ENCODE peak calls at places on chromosome 20, in five cellular contexts. One of them, this sample, is unnamed.
A peak's percentile ranks its signal among the peaks of the same experiment; 100 is the strongest.

GRCh38 chr20:38833154-38833856 is 27.8 kb downstream of the PPP1R16B start:
- DNase-seq in cerebellum: no peak
- DNase-seq in osteocyte: no peak
- DNase-seq in amygdala: no peak
- DNase-seq in cardiac septum: no peak
- DNase-seq in this sample: no peak

GRCh38 chr20:39849664-39850063 is 839.4 kb downstream of the MAFB start:
- DNase-seq in osteocyte: peak; percentile 91
- DNase-seq in amygdala: no peak
- DNase-seq in cardiac septum: peak; percentile 92
- DNase-seq in cerebellum: peak; percentile 45
- DNase-seq in this sample: peak; percentile 53

GRCh38 chr20:20443509-20443908 is 75.6 kb downstream of the INSM1 start:
- DNase-seq in cardiac septum: no peak
- DNase-seq in osteocyte: no peak
- DNase-seq in cerebellum: no peak
- DNase-seq in amygdala: no peak
- DNase-seq in this sample: no peak

GRCh38 chr20:9306521-9306920 is 207.9 kb upstream of the LAMP5 start:
- DNase-seq in cardiac septum: no peak
- DNase-seq in amygdala: no peak
- DNase-seq in osteocyte: no peak
- DNase-seq in cerebellum: no peak
- DNase-seq in this sample: no peak

GRCh38 chr20:37758332-37758731 is 64.5 kb downstream of the CTNNBL1 start:
- DNase-seq in cardiac septum: no peak
- DNase-seq in amygdala: no peak
- DNase-seq in osteocyte: no peak
- DNase-seq in cerebellum: no peak
- DNase-seq in this sample: no peak

GRCh38 chr20:63151554-63152321 is 64.2 kb downstream of the YTHDF1 start:
- DNase-seq in amygdala: no peak
- DNase-seq in cardiac septum: no peak
- DNase-seq in osteocyte: no peak
- DNase-seq in cerebellum: peak; percentile 27
- DNase-seq in this sample: no peak

GRCh38 chr20:63212792-63213191 is 3.1 kb downstream of the YTHDF1 start:
- DNase-seq in cerebellum: no peak
- DNase-seq in osteocyte: no peak
- DNase-seq in amygdala: no peak
- DNase-seq in cardiac septum: no peak
- DNase-seq in this sample: no peak

GRCh38 chr20:62350098-62350628 is 16.9 kb downstream of the LAMA5 start:
- DNase-seq in osteocyte: no peak
- DNase-seq in amygdala: no peak
- DNase-seq in cerebellum: no peak
- DNase-seq in cardiac septum: no peak
- DNase-seq in this sample: no peak

GRCh38 chr20:32941155-32941885 is 62.9 kb downstream of the SUN5 start:
- DNase-seq in osteocyte: no peak
- DNase-seq in cardiac septum: no peak
- DNase-seq in amygdala: no peak
- DNase-seq in cerebellum: no peak
- DNase-seq in this sample: no peak

GRCh38 chr20:61263084-61263695 is 11.1 kb downstream of the CDH4 start:
- DNase-seq in amygdala: no peak
- DNase-seq in cerebellum: no peak
- DNase-seq in osteocyte: no peak
- DNase-seq in cardiac septum: no peak
- DNase-seq in this sample: no peak

GRCh38 chr20:63494420-63495166 is 4.3 kb downstream of the EEF1A2 start:
- DNase-seq in amygdala: no peak
- DNase-seq in cardiac septum: no peak
- DNase-seq in osteocyte: no peak
- DNase-seq in cerebellum: no peak
- DNase-seq in this sample: no peak

GRCh38 chr20:6045566-6045965 is 8.3 kb downstream of the LRRN4 start:
- DNase-seq in osteocyte: no peak
- DNase-seq in cardiac septum: no peak
- DNase-seq in cerebellum: no peak
- DNase-seq in amygdala: no peak
- DNase-seq in this sample: no peak

GRCh38 chr20:3046677-3047462 is 1.0 kb downstream of the MRPS26 start:
- DNase-seq in amygdala: no peak
- DNase-seq in osteocyte: no peak
- DNase-seq in cerebellum: peak; percentile 45
- DNase-seq in cardiac septum: no peak
- DNase-seq in this sample: no peak

GRCh38 chr20:1776608-1777475 is 118.4 kb upstream of the SIRPA start:
- DNase-seq in cerebellum: peak; percentile 81
- DNase-seq in osteocyte: peak; percentile 96
- DNase-seq in amygdala: peak; percentile 45
- DNase-seq in cardiac septum: peak; percentile 93
- DNase-seq in this sample: no peak

GRCh38 chr20:57480444-57481152 is 44.3 kb downstream of the CTCFL start:
- DNase-seq in cardiac septum: peak; percentile 68
- DNase-seq in amygdala: no peak
- DNase-seq in osteocyte: no peak
- DNase-seq in cerebellum: no peak
- DNase-seq in this sample: no peak

GRCh38 chr20:57076951-57077350 is 189.5 kb downstream of the BMP7 start:
- DNase-seq in cerebellum: no peak
- DNase-seq in osteocyte: no peak
- DNase-seq in amygdala: no peak
- DNase-seq in cardiac septum: no peak
- DNase-seq in this sample: no peak

GRCh38 chr20:64106435-64106961 is 867 bp downstream of the NPBWR2 start:
- DNase-seq in osteocyte: no peak
- DNase-seq in cardiac septum: peak; percentile 36
- DNase-seq in cerebellum: no peak
- DNase-seq in amygdala: no peak
- DNase-seq in this sample: no peak

GRCh38 chr20:10672579-10673127 is 1.1 kb downstream of the JAG1 start:
- DNase-seq in cerebellum: no peak
- DNase-seq in osteocyte: peak; percentile 83
- DNase-seq in amygdala: no peak
- DNase-seq in cardiac septum: peak; percentile 90
- DNase-seq in this sample: no peak

GRCh38 chr20:43975096-43975768 is 60.6 kb downstream of the TOX2 start:
- DNase-seq in amygdala: no peak
- DNase-seq in osteocyte: no peak
- DNase-seq in cerebellum: no peak
- DNase-seq in cardiac septum: no peak
- DNase-seq in this sample: no peak

GRCh38 chr20:17733781-17734304 is 34.1 kb downstream of the BANF2 start:
- DNase-seq in amygdala: no peak
- DNase-seq in cardiac septum: no peak
- DNase-seq in cerebellum: no peak
- DNase-seq in osteocyte: no peak
- DNase-seq in this sample: no peak

GRCh38 chr20:12594410-12595130 is 414.2 kb upstream of the SPTLC3 start:
- DNase-seq in amygdala: no peak
- DNase-seq in cerebellum: no peak
- DNase-seq in osteocyte: no peak
- DNase-seq in cardiac septum: no peak
- DNase-seq in this sample: no peak

GRCh38 chr20:46255440-46256104 is 52.7 kb downstream of the CDH22 start:
- DNase-seq in amygdala: no peak
- DNase-seq in cerebellum: peak; percentile 96
- DNase-seq in cardiac septum: peak; percentile 86
- DNase-seq in osteocyte: no peak
- DNase-seq in this sample: no peak

GRCh38 chr20:10508060-10508459 is 73.0 kb downstream of the SLX4IP start:
- DNase-seq in amygdala: no peak
- DNase-seq in osteocyte: no peak
- DNase-seq in cerebellum: no peak
- DNase-seq in cardiac septum: no peak
- DNase-seq in this sample: no peak

GRCh38 chr20:20733943-20734342 is 21.5 kb upstream of the RALGAPA2 start:
- DNase-seq in cardiac septum: no peak
- DNase-seq in amygdala: no peak
- DNase-seq in osteocyte: no peak
- DNase-seq in cerebellum: no peak
- DNase-seq in this sample: no peak

GRCh38 chr20:62220666-62221568 is 839 bp upstream of the HRH3 start:
- DNase-seq in cerebellum: no peak
- DNase-seq in amygdala: no peak
- DNase-seq in osteocyte: no peak
- DNase-seq in cardiac septum: no peak
- DNase-seq in this sample: no peak

GRCh38 chr20:23459431-23460112 is 6.9 kb upstream of the CST11 start:
- DNase-seq in cerebellum: no peak
- DNase-seq in cardiac septum: no peak
- DNase-seq in osteocyte: no peak
- DNase-seq in amygdala: no peak
- DNase-seq in this sample: no peak

GRCh38 chr20:63882257-63883208 is 12.4 kb upstream of the DNAJC5 start:
- DNase-seq in amygdala: no peak
- DNase-seq in cardiac septum: no peak
- DNase-seq in osteocyte: no peak
- DNase-seq in cerebellum: no peak
- DNase-seq in this sample: no peak

GRCh38 chr20:58837717-58838116 is 13.0 kb downstream of the GNAS-AS1 start:
- DNase-seq in osteocyte: no peak
- DNase-seq in amygdala: no peak
- DNase-seq in cardiac septum: no peak
- DNase-seq in cerebellum: no peak
- DNase-seq in this sample: no peak

GRCh38 chr20:46221271-46221670 is 87.0 kb downstream of the CDH22 start:
- DNase-seq in cerebellum: peak; percentile 66
- DNase-seq in amygdala: no peak
- DNase-seq in cardiac septum: no peak
- DNase-seq in osteocyte: no peak
- DNase-seq in this sample: peak; percentile 26

GRCh38 chr20:32052090-32052791 is at the start of gene HCK:
- DNase-seq in cerebellum: no peak
- DNase-seq in cardiac septum: no peak
- DNase-seq in amygdala: no peak
- DNase-seq in osteocyte: no peak
- DNase-seq in this sample: no peak

GRCh38 chr20:1669304-1669703 is 11.7 kb upstream of the SIRPG start:
- DNase-seq in amygdala: no peak
- DNase-seq in osteocyte: no peak
- DNase-seq in cerebellum: no peak
- DNase-seq in cardiac septum: no peak
- DNase-seq in this sample: no peak

GRCh38 chr20:17636523-17637412 is 45.3 kb downstream of the RRBP1 start:
- DNase-seq in amygdala: peak; percentile 16
- DNase-seq in cerebellum: no peak
- DNase-seq in osteocyte: no peak
- DNase-seq in cardiac septum: no peak
- DNase-seq in this sample: peak; percentile 89